ENCODE peak calls at places on chromosomes 12 and 14, in four cellular contexts. One of them, this sample, is unnamed.

GRCh38 chr14:37590096-37590809 is 4.8 kb downstream of the FOXA1 start:
- DNase-seq in neuronal stem cell: no peak
- DNase-seq in upper lobe of left lung: no peak
- DNase-seq in GM23248: no peak
- DNase-seq in this sample: no peak

GRCh38 chr14:57390806-57391562 is 598 bp downstream of the NAA30 start:
- DNase-seq in neuronal stem cell: peak; percentile 30
- DNase-seq in GM23248: peak; percentile 71
- DNase-seq in upper lobe of left lung: peak; percentile 38
- DNase-seq in this sample: peak; percentile 80

GRCh38 chr12:67524861-67525499 is 123.6 kb upstream of the DYRK2 start:
- DNase-seq in GM23248: no peak
- DNase-seq in upper lobe of left lung: no peak
- DNase-seq in neuronal stem cell: no peak
- DNase-seq in this sample: no peak

GRCh38 chr14:104693482-104694431 is 4.3 kb downstream of the INF2 start:
- DNase-seq in neuronal stem cell: no peak
- DNase-seq in GM23248: no peak
- DNase-seq in upper lobe of left lung: no peak
- DNase-seq in this sample: no peak

GRCh38 chr14:103607039-103607668 is 21.9 kb upstream of the KLC1 start:
- DNase-seq in neuronal stem cell: no peak
- DNase-seq in GM23248: peak; percentile 87
- DNase-seq in upper lobe of left lung: peak; percentile 69
- DNase-seq in this sample: peak; percentile 65

GRCh38 chr14:89801128-89801527 is 153.4 kb downstream of the EFCAB11 start:
- DNase-seq in GM23248: peak; percentile 48
- DNase-seq in upper lobe of left lung: no peak
- DNase-seq in neuronal stem cell: no peak
- DNase-seq in this sample: no peak

GRCh38 chr12:47997321-47997720 is 7.0 kb downstream of the COL2A1 start:
- DNase-seq in GM23248: no peak
- DNase-seq in upper lobe of left lung: no peak
- DNase-seq in neuronal stem cell: no peak
- DNase-seq in this sample: no peak

GRCh38 chr14:22780105-22780679 is 13.7 kb downstream of the OXA1L start:
- DNase-seq in neuronal stem cell: no peak
- DNase-seq in GM23248: peak; percentile 34
- DNase-seq in upper lobe of left lung: no peak
- DNase-seq in this sample: no peak

GRCh38 chr14:93977790-93978581 is 1.6 kb upstream of the ASB2 start:
- DNase-seq in GM23248: no peak
- DNase-seq in upper lobe of left lung: no peak
- DNase-seq in neuronal stem cell: no peak
- DNase-seq in this sample: no peak

GRCh38 chr12:93684716-93685115 is 7.5 kb downstream of the CRADD start:
- DNase-seq in upper lobe of left lung: no peak
- DNase-seq in GM23248: peak; percentile 58
- DNase-seq in neuronal stem cell: no peak
- DNase-seq in this sample: no peak
- H3K4me3 ChIP-seq in upper lobe of left lung: no peak overlapping the region
- H3K4me3 ChIP-seq in GM23248: peak overlapping the region; percentile 49
- H3K4me3 ChIP-seq in neuronal stem cell: no peak overlapping the region
- H3K4me3 ChIP-seq in this sample: no peak overlapping the region

GRCh38 chr14:55588259-55588699 is 8.3 kb downstream of the KTN1 start:
- DNase-seq in GM23248: peak; percentile 79
- DNase-seq in neuronal stem cell: no peak
- DNase-seq in upper lobe of left lung: no peak
- DNase-seq in this sample: no peak

GRCh38 chr14:55583942-55584468 is 4.0 kb downstream of the KTN1 start:
- DNase-seq in GM23248: no peak
- DNase-seq in neuronal stem cell: no peak
- DNase-seq in upper lobe of left lung: no peak
- DNase-seq in this sample: no peak

GRCh38 chr14:55586411-55586810 is 6.4 kb downstream of the KTN1 start:
- DNase-seq in upper lobe of left lung: no peak
- DNase-seq in GM23248: no peak
- DNase-seq in neuronal stem cell: no peak
- DNase-seq in this sample: no peak

GRCh38 chr14:55587847-55588246 is 7.8 kb downstream of the KTN1 start:
- DNase-seq in neuronal stem cell: no peak
- DNase-seq in GM23248: no peak
- DNase-seq in upper lobe of left lung: no peak
- DNase-seq in this sample: no peak

GRCh38 chr14:55585854-55586253 is 5.8 kb downstream of the KTN1 start:
- DNase-seq in GM23248: peak; percentile 54
- DNase-seq in neuronal stem cell: no peak
- DNase-seq in upper lobe of left lung: no peak
- DNase-seq in this sample: no peak
- H3K4me1 ChIP-seq in GM23248: peaks cover 65% of the 10 kb centered on the region
- H3K4me1 ChIP-seq in neuronal stem cell: peaks cover 7% of the 10 kb centered on the region
- H3K4me1 ChIP-seq in upper lobe of left lung: peaks cover 59% of the 10 kb centered on the region
- H3K4me1 ChIP-seq in this sample: peaks cover 8% of the 10 kb centered on the region

GRCh38 chr12:101567918-101568317 is 26.9 kb upstream of the MYBPC1 start:
- DNase-seq in neuronal stem cell: no peak
- DNase-seq in upper lobe of left lung: no peak
- DNase-seq in GM23248: no peak
- DNase-seq in this sample: no peak

GRCh38 chr12:101570022-101570421 is 24.7 kb upstream of the MYBPC1 start:
- DNase-seq in GM23248: peak; percentile 54
- DNase-seq in neuronal stem cell: no peak
- DNase-seq in upper lobe of left lung: no peak
- DNase-seq in this sample: no peak

GRCh38 chr12:101566318-101566717 is 28.5 kb upstream of the MYBPC1 start:
- DNase-seq in GM23248: no peak
- DNase-seq in neuronal stem cell: peak; percentile 8
- DNase-seq in upper lobe of left lung: no peak
- DNase-seq in this sample: peak; percentile 91

GRCh38 chr12:101563197-101563596 is 31.6 kb upstream of the MYBPC1 start:
- DNase-seq in GM23248: no peak
- DNase-seq in upper lobe of left lung: no peak
- DNase-seq in neuronal stem cell: no peak
- DNase-seq in this sample: no peak

GRCh38 chr12:101564912-101565311 is 29.9 kb upstream of the MYBPC1 start:
- DNase-seq in upper lobe of left lung: no peak
- DNase-seq in GM23248: no peak
- DNase-seq in neuronal stem cell: no peak
- DNase-seq in this sample: peak; percentile 69
- H3K4me3 ChIP-seq in upper lobe of left lung: no peak overlapping the region
- H3K4me3 ChIP-seq in GM23248: no peak overlapping the region
- H3K4me3 ChIP-seq in neuronal stem cell: no peak overlapping the region
- H3K4me3 ChIP-seq in this sample: no peak overlapping the region

GRCh38 chr12:124636138-124636968 is 68.9 kb upstream of the NCOR2 start:
- DNase-seq in upper lobe of left lung: peak; percentile 60
- DNase-seq in GM23248: peak; percentile 66
- DNase-seq in neuronal stem cell: no peak
- DNase-seq in this sample: peak; percentile 71
- H3K4me1 ChIP-seq in upper lobe of left lung: peaks cover 20% of the 10 kb centered on the region
- H3K4me1 ChIP-seq in GM23248: peaks cover 8% of the 10 kb centered on the region
- H3K4me1 ChIP-seq in neuronal stem cell: peaks cover 6% of the 10 kb centered on the region
- H3K4me1 ChIP-seq in this sample: peaks cover 2% of the 10 kb centered on the region

This sample was measured in endodermal cell.